ENCODE peak calls at places on chromosomes 5 and 9, in four cellular contexts. P is GM23338, I is gastrocnemius medialis, H is PC-9. F is an unnamed sample.

GRCh38 chr5:130549884-130550552 is 615.0 kb downstream of the HINT1 start:
- DNase-seq in I (no peak), H (peak; percentile 66), P (no peak), F (peak; percentile 12)

GRCh38 chr5:63398346-63398745 is 563.9 kb downstream of the HTR1A start:
- DNase-seq in P (peak; percentile 59), I (no peak), H (no peak), F (no peak)

GRCh38 chr5:107431998-107432397 is 238.7 kb downstream of the EFNA5 start:
- DNase-seq in P (no peak), I (no peak), H (peak; percentile 48), F (no peak)

GRCh38 chr5:92147263-92147662 is 764.1 kb upstream of the ARRDC3 start:
- DNase-seq in P (no peak), H (no peak), I (no peak), F (no peak)

GRCh38 chr5:23507278-23507685 is at the start of gene PRDM9:
- DNase-seq in H (no peak), P (peak; percentile 79), I (no peak), F (peak; percentile 87)

GRCh38 chr9:106451223-106451622 is 411.7 kb upstream of the ZNF462 start:
- DNase-seq in P (no peak), H (no peak), I (no peak), F (no peak)

GRCh38 chr9:3863114-3863528 is 337.3 kb upstream of the RFX3 start:
- DNase-seq in H (peak; percentile 80), I (no peak), P (no peak), F (peak; percentile 52)

GRCh38 chr9:137237759-137238726 is 3.0 kb upstream of the TUBB4B start:
- DNase-seq in H (no peak), P (no peak), I (peak; percentile 49), F (peak; percentile 68)

GRCh38 chr9:84839538-84839937 is 170.0 kb downstream of the NTRK2 start:
- DNase-seq in I (no peak), H (no peak), P (no peak), F (no peak)

GRCh38 chr5:99104538-99105132 is 175.8 kb upstream of the CHD1 start:
- DNase-seq in I (no peak), H (no peak), P (peak; percentile 76), F (no peak)

GRCh38 chr9:78439192-78439865 is 142.4 kb downstream of the PSAT1 start:
- DNase-seq in H (peak; percentile 66), P (peak; percentile 94), I (peak; percentile 57), F (peak; percentile 71)

GRCh38 chr9:82606761-82607382 is 456.1 kb downstream of the RASEF start:
- DNase-seq in P (peak; percentile 88), I (no peak), H (no peak), F (no peak)

DNA sequence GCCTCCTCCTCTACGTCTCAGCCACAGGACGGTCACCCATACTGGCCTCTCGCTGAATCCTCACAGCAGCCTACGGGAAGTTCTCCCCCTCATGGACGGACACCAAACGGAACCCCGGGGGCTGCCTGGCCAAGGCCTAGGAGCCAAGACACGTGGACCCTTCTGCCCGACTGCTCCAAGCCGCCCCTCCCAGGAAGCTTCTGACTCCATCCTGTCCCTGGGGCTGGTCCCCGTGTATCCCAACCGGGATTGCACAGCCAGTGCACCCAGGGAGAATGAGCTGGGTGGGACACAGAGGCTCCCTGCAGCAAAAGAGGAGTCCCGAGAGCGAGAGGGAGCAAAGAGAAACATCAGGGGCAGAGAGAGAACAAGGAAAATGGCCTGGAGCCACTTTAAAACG is 3.2 kb downstream of the FAM78A start:
- DNase-seq in H (no peak), P (no peak), I (no peak), F (peak; percentile 50)
- H3K4me3 ChIP-seq in H (no peak overlapping the region), P (no peak overlapping the region), I (peak overlapping the region; percentile 64), F (peak overlapping the region; percentile 70)

DNA sequence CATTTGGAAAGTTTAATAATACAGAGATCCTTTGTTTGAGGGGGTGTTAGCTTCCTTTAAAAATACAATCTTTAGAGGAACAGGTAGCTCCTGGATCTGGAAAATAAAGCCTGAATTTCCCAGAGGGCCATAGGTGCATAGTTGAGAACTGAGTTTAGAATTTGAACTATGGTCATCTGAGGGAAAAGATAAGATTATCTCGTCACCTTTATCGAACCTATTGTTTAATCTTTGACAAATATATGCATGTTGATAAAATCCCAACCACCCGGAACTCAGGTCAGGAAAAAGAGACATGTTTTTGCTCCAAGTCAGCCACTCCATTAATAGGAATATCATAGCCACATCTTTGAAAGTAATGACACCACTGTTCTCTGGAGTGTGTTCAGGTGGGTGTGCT is 91.7 kb upstream of the FAM169A start:
- DNase-seq in P (no peak), H (no peak), I (no peak), F (no peak)
- TF ChIP-seq CTCF in P (no peak), H (no peak), I (no peak), F (no peak)

GRCh38 chr9:134484479-134484878 is 157.1 kb upstream of the COL5A1 start:
- DNase-seq in I (no peak), P (no peak), H (no peak), F (peak; percentile 27)
- H3K27ac ChIP-seq in I (no peak overlapping the region), P (no peak overlapping the region), H (no peak overlapping the region), F (no peak overlapping the region)

GRCh38 chr9:112548836-112549235 is 62.2 kb downstream of the KIAA1958 start:
- DNase-seq in P (no peak), H (no peak), I (no peak), F (no peak)

GRCh38 chr9:112550531-112550930 is 63.9 kb downstream of the KIAA1958 start:
- DNase-seq in I (no peak), P (peak; percentile 66), H (no peak), F (no peak)

GRCh38 chr9:112546149-112547012 is 59.8 kb downstream of the KIAA1958 start:
- DNase-seq in P (peak; percentile 52), I (no peak), H (no peak), F (no peak)

GRCh38 chr9:112545237-112545636 is 58.6 kb downstream of the KIAA1958 start:
- DNase-seq in P (no peak), I (no peak), H (no peak), F (no peak)

GRCh38 chr9:112547712-112548440 is 61.2 kb downstream of the KIAA1958 start:
- DNase-seq in H (no peak), P (peak; percentile 77), I (no peak), F (no peak)
- H3K4me3 ChIP-seq in H (no peak overlapping the region), P (peak overlapping the region; percentile 25), I (no peak overlapping the region), F (no peak overlapping the region)

GRCh38 chr5:150288361-150288760 is 1.2 kb downstream of the CAMK2A start:
- DNase-seq in H (no peak), I (no peak), P (no peak), F (no peak)

GRCh38 chr5:150284311-150284710 is 5.3 kb downstream of the CAMK2A start:
- DNase-seq in H (peak; percentile 11), P (no peak), I (no peak), F (no peak)

GRCh38 chr5:150285114-150285513 is 4.5 kb downstream of the CAMK2A start:
- DNase-seq in P (no peak), H (no peak), I (no peak), F (no peak)

GRCh38 chr5:150283904-150284303 is 5.7 kb downstream of the CAMK2A start:
- DNase-seq in I (no peak), P (no peak), H (no peak), F (no peak)

DNA sequence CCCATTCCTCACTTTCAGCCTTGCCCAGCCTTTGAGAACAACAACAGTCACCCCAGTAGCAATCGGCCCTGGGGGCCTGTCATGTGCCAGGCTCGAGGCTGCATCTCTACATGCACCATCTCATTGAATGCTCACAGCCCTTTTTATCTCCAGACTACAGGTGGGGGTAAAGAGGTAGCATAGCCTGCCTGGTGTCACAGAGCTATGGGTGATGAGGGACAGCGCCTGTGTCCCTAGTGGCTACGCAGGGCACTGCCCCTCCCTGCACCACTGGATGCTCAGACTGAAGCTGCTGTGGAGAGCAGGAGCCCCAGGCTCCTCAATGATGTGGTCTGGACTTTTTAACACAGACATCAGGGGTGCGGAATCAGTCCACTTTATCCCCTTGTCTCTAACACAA is 2.8 kb downstream of the CAMK2A start:
- DNase-seq in H (peak; percentile 65), I (no peak), P (peak; percentile 83), F (no peak)
- TF ChIP-seq CTCF in H (peak; percentile 77), I (peak; percentile 33), P (peak; percentile 70), F (peak; percentile 12)

DNA sequence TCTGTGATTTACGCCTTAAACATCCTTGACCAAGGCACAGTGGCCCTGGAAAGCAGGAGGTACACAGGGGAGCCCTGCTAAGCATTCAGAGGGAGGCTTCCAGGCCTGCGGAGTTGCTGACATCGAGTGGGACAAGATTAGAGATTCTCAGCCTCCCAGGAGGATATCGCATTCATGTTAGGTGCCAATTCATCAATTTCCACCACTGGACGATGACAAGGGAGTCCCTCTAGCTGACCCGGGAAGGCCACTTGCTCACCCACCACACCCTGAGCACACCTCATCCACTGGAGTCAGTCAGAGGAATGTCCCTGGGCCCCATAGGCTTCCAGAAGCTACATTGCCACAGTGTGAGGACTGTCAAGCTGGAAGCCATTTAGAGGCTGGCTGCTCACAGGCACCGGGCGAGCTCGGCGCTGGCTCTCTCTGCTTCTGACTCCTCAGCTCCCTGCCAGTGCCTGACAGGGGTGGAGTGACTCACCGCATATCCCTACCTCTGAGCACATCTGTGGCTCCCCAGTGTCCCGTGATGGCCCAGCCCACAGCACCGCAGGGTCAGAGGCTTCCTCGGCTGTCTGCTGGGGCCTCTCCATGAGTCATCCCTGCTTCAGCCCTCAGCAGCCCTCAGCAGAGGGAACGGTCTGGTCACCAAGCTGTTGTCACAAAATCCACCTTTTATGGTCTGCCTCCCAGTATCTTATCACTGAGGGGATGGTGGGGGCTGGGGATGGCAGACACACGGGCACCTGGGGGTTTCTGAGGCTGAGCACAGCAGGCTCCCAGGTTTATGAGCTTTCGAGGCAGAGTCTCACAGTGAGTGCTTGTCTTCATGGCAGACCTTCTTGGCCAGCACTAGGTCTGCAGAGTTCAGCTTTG is 117.5 kb downstream of the ZNF608 start:
- DNase-seq in I (peak; percentile 15), H (peak; percentile 86), P (no peak), F (peak; percentile 65)
- H3K27ac ChIP-seq in I (no peak overlapping the region), H (peak overlapping the region; percentile 24), P (no peak overlapping the region), F (no peak overlapping the region)

DNA sequence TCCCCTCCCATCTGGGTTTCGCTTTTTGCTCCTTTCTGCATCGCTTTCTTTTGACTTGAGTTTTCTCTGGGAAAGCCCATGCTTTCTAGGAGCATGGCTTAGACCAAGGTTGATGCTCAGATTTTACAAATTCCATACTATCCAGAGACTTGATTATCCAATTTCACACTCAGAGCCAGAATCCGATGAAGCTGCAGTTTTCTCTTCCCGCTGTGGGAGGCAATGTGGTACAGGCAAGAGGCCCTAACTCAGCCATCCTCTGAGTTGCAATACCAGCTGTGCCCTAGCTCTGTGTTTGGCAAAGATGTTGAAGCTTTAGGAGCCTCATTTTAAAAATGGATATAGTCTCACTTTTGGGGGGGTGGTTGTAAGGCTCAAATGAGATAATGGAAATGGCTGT is 85.1 kb downstream of the BRINP1 start:
- DNase-seq in H (no peak), I (no peak), P (peak; percentile 78), F (no peak)
- H3K4me3 ChIP-seq in H (no peak overlapping the region), I (no peak overlapping the region), P (peak overlapping the region; percentile 43), F (no peak overlapping the region)

DNA sequence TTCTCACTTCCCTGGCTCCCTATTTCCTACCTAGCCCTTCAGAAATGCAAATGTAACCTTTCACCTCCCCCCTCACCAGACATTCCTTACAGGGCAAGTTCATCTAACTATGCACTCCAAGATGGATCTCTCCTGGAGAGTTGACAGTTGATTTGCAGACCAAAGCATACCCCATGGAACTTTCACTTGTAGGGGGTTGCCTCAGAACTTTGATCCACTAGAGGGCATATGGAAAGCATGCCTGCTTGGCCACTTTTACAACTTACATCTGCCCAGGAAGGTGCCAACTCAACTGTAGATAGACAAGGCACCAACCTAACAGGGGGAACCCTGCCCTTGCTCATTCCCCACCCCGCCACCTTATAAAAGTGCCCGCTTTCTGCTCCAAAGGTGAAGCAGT is 187.8 kb downstream of the NXNL2 start:
- DNase-seq in P (peak; percentile 54), I (no peak), H (no peak), F (no peak)
- TF ChIP-seq CTCF in P (peak; percentile 47), I (peak; percentile 11), H (peak; percentile 59), F (no peak)

GRCh38 chr5:132258102-132259060 is 885 bp downstream of the PDLIM4 start:
- DNase-seq in P (no peak), H (no peak), I (no peak), F (peak; percentile 37)
- H3K27ac ChIP-seq in P (no peak overlapping the region), H (no peak overlapping the region), I (peak overlapping the region; percentile 77), F (peak overlapping the region; percentile 69)